ENCODE peak calls at places on chromosomes 2 and 18, in five cellular contexts. W is HCT116, X is colonic mucosa, S is endodermal cell, J is GM12878. Q is an unnamed sample.

GRCh38 chr2:158025263-158025996 is 76.2 kb upstream of the UPP2 start:
- DNase-seq in W (no peak), X (no peak), S (no peak), J (no peak), Q (no peak)

GRCh38 chr2:187150667-187151066 is 297.4 kb downstream of the CALCRL start:
- DNase-seq in W (no peak), X (no peak), S (no peak), J (no peak), Q (no peak)

GRCh38 chr2:60446413-60447358 is 106.8 kb downstream of the BCL11A start:
- DNase-seq in W (no peak), X (no peak), S (no peak), J (peak; percentile 86), Q (no peak)

GRCh38 chr2:108586631-108587030 is 52.4 kb downstream of the LIMS1 start:
- DNase-seq in W (no peak), X (no peak), S (no peak), J (no peak), Q (no peak)

GRCh38 chr18:70366670-70367069 is 77.8 kb downstream of the SOCS6 start:
- DNase-seq in W (no peak), X (no peak), S (no peak), J (no peak), Q (no peak)

GRCh38 chr2:135037831-135038230 is 9.4 kb downstream of the MAP3K19 start:
- DNase-seq in W (no peak), X (no peak), S (no peak), J (no peak), Q (no peak)

GRCh38 chr2:24825883-24826800 is 32.9 kb downstream of the CENPO start:
- DNase-seq in W (no peak), X (no peak), S (peak; percentile 71), J (no peak), Q (peak; percentile 56)

GRCh38 chr18:28269750-28270149 is 92.8 kb upstream of the CDH2 start:
- DNase-seq in W (no peak), X (no peak), S (no peak), J (no peak), Q (no peak)

GRCh38 chr2:55420244-55420713 is 623 bp upstream of the CCDC88A start:
- DNase-seq in W (no peak), X (no peak), S (no peak), J (no peak), Q (no peak)

GRCh38 chr2:226256237-226256636 is 543.4 kb downstream of the IRS1 start:
- DNase-seq in W (no peak), X (no peak), S (no peak), J (no peak), Q (no peak)

GRCh38 chr2:232421189-232421785 is 14.6 kb downstream of the ALPG start:
- DNase-seq in W (peak; percentile 32), X (peak; percentile 42), S (peak; percentile 80), J (no peak), Q (no peak)

GRCh38 chr18:63505566-63506335 is 29.0 kb downstream of the SERPINB5 start:
- DNase-seq in W (peak; percentile 19), X (peak; percentile 54), S (peak; percentile 87), J (no peak), Q (no peak)

GRCh38 chr18:36769172-36769571 is 59.6 kb downstream of the TPGS2 start:
- DNase-seq in W (no peak), X (no peak), S (no peak), J (no peak), Q (no peak)

GRCh38 chr2:222452422-222452950 is 28.1 kb downstream of the SGPP2 start:
- DNase-seq in W (no peak), X (no peak), S (no peak), J (no peak), Q (no peak)

GRCh38 chr2:147170932-147171331 is 673.9 kb upstream of the ACVR2A start:
- DNase-seq in W (no peak), X (no peak), S (no peak), J (no peak), Q (no peak)

GRCh38 chr2:240816584-240817495 is 3.2 kb downstream of the KIF1A start:
- DNase-seq in W (no peak), X (no peak), S (peak; percentile 30), J (no peak), Q (peak; percentile 57)

GRCh38 chr2:160282063-160282580 is 82.0 kb upstream of the ITGB6 start:
- DNase-seq in W (no peak), X (no peak), S (no peak), J (no peak), Q (no peak)

GRCh38 chr2:136134126-136134525 is 16.2 kb upstream of the CXCR4 start:
- DNase-seq in W (no peak), X (no peak), S (no peak), J (no peak), Q (no peak)

GRCh38 chr18:45686892-45687611 is 36.9 kb upstream of the SLC14A1 start:
- DNase-seq in W (no peak), X (no peak), S (peak; percentile 63), J (no peak), Q (peak; percentile 77)

GRCh38 chr2:44999540-44999939 is 9.7 kb downstream of the SIX2 start:
- DNase-seq in W (no peak), X (no peak), S (no peak), J (no peak), Q (no peak)

GRCh38 chr2:36618381-36618780 is 20.4 kb upstream of the FEZ2 start:
- DNase-seq in W (peak; percentile 81), X (peak; percentile 31), S (peak; percentile 90), J (peak; percentile 35), Q (no peak)

GRCh38 chr2:70132244-70133126 is 45.2 kb downstream of the PCBP1 start:
- DNase-seq in W (no peak), X (peak; percentile 52), S (peak; percentile 63), J (no peak), Q (no peak)

GRCh38 chr18:11310476-11311086 is 161.2 kb upstream of the PIEZO2 start:
- DNase-seq in W (peak; percentile 22), X (peak; percentile 31), S (peak; percentile 92), J (no peak), Q (peak; percentile 54)

GRCh38 chr2:145569108-145569507 is 1049.2 kb upstream of the ZEB2 start:
- DNase-seq in W (no peak), X (no peak), S (no peak), J (no peak), Q (no peak)

GRCh38 chr2:239391286-239392071 is 9.3 kb downstream of the HDAC4 start:
- DNase-seq in W (no peak), X (no peak), S (no peak), J (no peak), Q (peak; percentile 48)

GRCh38 chr2:9163306-9164111 is 43.1 kb upstream of the ASAP2 start:
- DNase-seq in W (no peak), X (no peak), S (no peak), J (no peak), Q (no peak)

GRCh38 chr18:2417861-2418610 is 153.3 kb downstream of the METTL4 start:
- DNase-seq in W (no peak), X (no peak), S (no peak), J (no peak), Q (no peak)

GRCh38 chr18:42719221-42719620 is 396.3 kb downstream of the RIT2 start:
- DNase-seq in W (no peak), X (no peak), S (no peak), J (no peak), Q (no peak)

GRCh38 chr2:39524061-39524460 is 87.0 kb upstream of the MAP4K3 start:
- DNase-seq in W (no peak), X (no peak), S (no peak), J (no peak), Q (no peak)

GRCh38 chr2:207869784-207870778 is 100.4 kb upstream of the FZD5 start:
- DNase-seq in W (no peak), X (peak; percentile 37), S (no peak), J (no peak), Q (no peak)

GRCh38 chr2:102155703-102156515 is 13.4 kb downstream of the IL1R1 start:
- DNase-seq in W (no peak), X (no peak), S (no peak), J (no peak), Q (peak; percentile 79)

GRCh38 chr18:55179460-55180195 is 220.4 kb upstream of the CCDC68 start:
- DNase-seq in W (no peak), X (no peak), S (no peak), J (no peak), Q (no peak)

GRCh38 chr2:113894156-113894743 is 4.4 kb downstream of the ACTR3 start:
- DNase-seq in W (peak; percentile 29), X (no peak), S (no peak), J (no peak), Q (no peak)

GRCh38 chr2:26764906-26765305 is 822 bp downstream of the SLC35F6 start:
- DNase-seq in W (no peak), X (no peak), S (no peak), J (no peak), Q (no peak)

GRCh38 chr2:26763019-26763418 is 1.1 kb upstream of the SLC35F6 start:
- DNase-seq in W (no peak), X (no peak), S (no peak), J (no peak), Q (no peak)

GRCh38 chr2:26765475-26766200 is 1.6 kb downstream of the SLC35F6 start:
- DNase-seq in W (no peak), X (no peak), S (no peak), J (no peak), Q (no peak)

GRCh38 chr2:26767129-26767528 is 3.0 kb downstream of the SLC35F6 start:
- DNase-seq in W (no peak), X (no peak), S (no peak), J (no peak), Q (peak; percentile 68)

DNA sequence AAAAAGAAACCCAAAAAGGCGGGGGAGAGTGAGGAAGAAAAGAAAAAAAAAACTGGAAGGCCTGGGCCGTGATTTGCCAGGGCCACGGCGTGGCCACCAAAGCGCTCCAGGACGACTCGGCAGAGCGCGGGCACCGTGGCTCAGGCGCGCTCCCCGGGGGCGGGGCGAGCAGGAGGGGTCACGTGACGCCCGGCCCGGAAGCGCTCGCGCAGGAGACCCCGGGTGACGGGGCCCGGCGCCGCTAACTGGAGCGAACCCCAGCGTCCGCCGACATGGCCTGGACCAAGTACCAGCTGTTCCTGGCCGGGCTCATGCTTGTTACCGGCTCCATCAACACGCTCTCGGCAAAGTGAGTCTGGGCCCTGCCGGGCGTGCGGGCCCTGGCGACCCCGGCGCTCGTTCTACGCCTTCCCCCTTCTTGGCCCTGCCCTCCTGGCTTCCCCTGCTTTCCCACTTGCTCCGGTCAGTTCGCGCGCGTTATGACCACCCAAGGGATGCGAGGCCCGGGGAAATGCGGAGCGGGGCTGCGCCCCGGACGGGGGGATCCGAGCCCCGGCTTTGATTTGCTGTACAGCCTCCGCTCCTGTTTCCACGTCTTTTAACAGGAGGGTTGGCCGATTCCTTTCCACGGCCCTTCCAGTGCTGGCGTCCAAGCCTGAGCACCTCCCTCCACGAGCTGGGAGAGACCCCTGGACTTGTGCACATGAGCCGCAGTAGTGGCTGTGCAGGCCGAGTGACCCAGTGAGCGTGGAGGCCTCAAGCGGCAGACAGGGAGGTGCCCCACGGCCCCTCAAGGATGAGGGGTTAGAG is at the start of gene SLC35F6:
- DNase-seq in W (no peak), X (peak; percentile 84), S (peak; percentile 91), J (no peak), Q (peak; percentile 95)
- TF ChIP-seq CTCF in W (no peak), X (no peak), S (no peak), J (no peak), Q (no peak)

GRCh38 chr18:62339106-62339988 is 14.2 kb downstream of the TNFRSF11A start:
- DNase-seq in W (peak; percentile 39), X (peak; percentile 56), S (peak; percentile 66), J (no peak), Q (no peak)
- H3K27ac ChIP-seq in W (peak overlapping the region; percentile 46), X (peak overlapping the region; percentile 53), S (no peak overlapping the region), J (no peak overlapping the region), Q (no peak overlapping the region)

GRCh38 chr2:168890006-168890782 is at the start of gene SPC25:
- DNase-seq in W (peak; percentile 84), X (peak; percentile 94), S (peak; percentile 98), J (peak; percentile 82), Q (peak; percentile 94)
- H3K9ac ChIP-seq in W (peak within 1 kb of the TSS; percentile 85), X (peak within 1 kb of the TSS; percentile 13), S (peak within 1 kb of the TSS; percentile 50), J (peak within 1 kb of the TSS; percentile 83), Q (no peak within 1 kb of the TSS)

GRCh38 chr2:33018271-33018670 is 71.5 kb downstream of the LTBP1 start:
- DNase-seq in W (no peak), X (no peak), S (peak; percentile 68), J (no peak), Q (no peak)
- TF ChIP-seq CTCF in W (no peak), X (no peak), S (peak; percentile 50), J (no peak), Q (no peak)